ENCODE peak calls at places on chromosome 20, in eight cellular contexts. G, E, D, A, L, J, S and Z are unnamed samples. For H3K4me1, the result is how much of the 10 kb centered on the place peaks cover.

GRCh38 chr20:21368791-21369190 is 28.5 kb downstream of the NKX2-4 start:
- DNase-seq in G (no peak), E (no peak), D (no peak), A (no peak), L (no peak), J (no peak), S (no peak), Z (no peak)

GRCh38 chr20:21099653-21100589 is 6.2 kb downstream of the LINC00237 start:
- DNase-seq in G (peak), E (no peak), D (no peak), A (peak), L (no peak), J (peak), S (peak), Z (no peak)

GRCh38 chr20:32249030-32249738 is 28.3 kb upstream of the KIF3B start:
- DNase-seq in G (no peak), E (no peak), D (no peak), A (peak), L (peak), J (no peak), S (no peak), Z (no peak)

GRCh38 chr20:3486850-3487249 is 16.0 kb downstream of the ATRN start:
- DNase-seq in G (no peak), E (no peak), D (no peak), A (no peak), L (no peak), J (no peak), S (no peak), Z (no peak)

GRCh38 chr20:3199976-3200755 is 4.3 kb downstream of the DDRGK1 start:
- DNase-seq in G (no peak), E (no peak), D (no peak), A (peak), L (no peak), J (no peak), S (no peak), Z (no peak)

GRCh38 chr20:1894951-1895673 is at the start of gene SIRPA:
- DNase-seq in G (no peak), E (peak), D (peak), A (no peak), L (no peak), J (peak), S (peak), Z (peak)

GRCh38 chr20:7274870-7275269 is 507.4 kb downstream of the BMP2 start:
- DNase-seq in G (no peak), E (no peak), D (no peak), A (no peak), L (no peak), J (no peak), S (no peak), Z (no peak)

GRCh38 chr20:58006346-58007316 is 221.8 kb downstream of the ANKRD60 start:
- DNase-seq in G (no peak), E (no peak), D (no peak), A (no peak), L (no peak), J (no peak), S (peak), Z (no peak)

GRCh38 chr20:6683346-6683977 is 84.0 kb upstream of the BMP2 start:
- DNase-seq in G (no peak), E (no peak), D (no peak), A (no peak), L (no peak), J (no peak), S (no peak), Z (no peak)

GRCh38 chr20:1775117-1775516 is 117.5 kb upstream of the SIRPG start:
- DNase-seq in G (no peak), E (no peak), D (no peak), A (no peak), L (no peak), J (no peak), S (no peak), Z (no peak)

GRCh38 chr20:19880256-19881079 is 122.4 kb downstream of the RIN2 start:
- DNase-seq in G (no peak), E (no peak), D (no peak), A (no peak), L (no peak), J (no peak), S (no peak), Z (no peak)

GRCh38 chr20:57585466-57586213 is 24.7 kb downstream of the PCK1 start:
- DNase-seq in G (no peak), E (no peak), D (no peak), A (no peak), L (no peak), J (no peak), S (no peak), Z (no peak)

GRCh38 chr20:59163641-59164530 is at the start of gene ZNF831:
- DNase-seq in G (no peak), E (no peak), D (no peak), A (no peak), L (peak), J (no peak), S (no peak), Z (no peak)

GRCh38 chr20:21340991-21341722 is 38.0 kb downstream of the XRN2 start:
- DNase-seq in G (no peak), E (no peak), D (no peak), A (no peak), L (no peak), J (no peak), S (no peak), Z (no peak)

GRCh38 chr20:32507998-32508774 is 76.9 kb downstream of the NOL4L start:
- DNase-seq in G (no peak), E (no peak), D (no peak), A (peak), L (no peak), J (no peak), S (no peak), Z (no peak)

GRCh38 chr20:24411452-24412216 is 57.8 kb upstream of the SYNDIG1 start:
- DNase-seq in G (no peak), E (no peak), D (no peak), A (no peak), L (no peak), J (no peak), S (no peak), Z (no peak)

GRCh38 chr20:10671850-10672578 is 1.8 kb downstream of the JAG1 start:
- DNase-seq in G (no peak), E (peak), D (peak), A (no peak), L (no peak), J (peak), S (peak), Z (peak)

GRCh38 chr20:58078741-58079522 is 149.5 kb downstream of the ANKRD60 start:
- DNase-seq in G (peak), E (no peak), D (no peak), A (no peak), L (no peak), J (no peak), S (no peak), Z (no peak)

GRCh38 chr20:37202267-37202943 is 23.1 kb upstream of the MROH8 start:
- DNase-seq in G (peak), E (peak), D (no peak), A (no peak), L (no peak), J (no peak), S (peak), Z (no peak)

GRCh38 chr20:21515300-21516179 is 1.7 kb upstream of the NKX2-2 start:
- DNase-seq in G (no peak), E (no peak), D (no peak), A (no peak), L (no peak), J (no peak), S (no peak), Z (no peak)

GRCh38 chr20:2203436-2203835 is 92.4 kb upstream of the TGM3 start:
- DNase-seq in G (no peak), E (no peak), D (no peak), A (no peak), L (no peak), J (no peak), S (no peak), Z (no peak)

GRCh38 chr20:9160760-9161159 is 91.9 kb downstream of the PLCB4 start:
- DNase-seq in G (no peak), E (no peak), D (no peak), A (no peak), L (no peak), J (no peak), S (no peak), Z (no peak)

GRCh38 chr20:1802385-1803215 is 92.6 kb upstream of the SIRPA start:
- DNase-seq in G (peak), E (no peak), D (peak), A (no peak), L (no peak), J (no peak), S (peak), Z (peak)

GRCh38 chr20:9689041-9689440 is 149.8 kb downstream of the PAK5 start:
- DNase-seq in G (no peak), E (no peak), D (no peak), A (no peak), L (no peak), J (no peak), S (no peak), Z (no peak)

GRCh38 chr20:20017852-20018245 is 687 bp downstream of the NAA20 start:
- DNase-seq in G (no peak), E (no peak), D (no peak), A (peak), L (no peak), J (no peak), S (no peak), Z (no peak)

GRCh38 chr20:21396045-21396893 is 1.1 kb downstream of the NKX2-4 start:
- DNase-seq in G (peak), E (no peak), D (no peak), A (no peak), L (peak), J (no peak), S (no peak), Z (no peak)

GRCh38 chr20:25177890-25178321 is 17.6 kb upstream of the ENTPD6 start:
- DNase-seq in G (no peak), E (no peak), D (no peak), A (no peak), L (no peak), J (peak), S (no peak), Z (no peak)

GRCh38 chr20:43188234-43188653 is 1.5 kb downstream of the PTPRT start:
- DNase-seq in G (no peak), E (no peak), D (no peak), A (no peak), L (no peak), J (no peak), S (no peak), Z (no peak)

GRCh38 chr20:56166781-56167465 is 81.6 kb upstream of the MC3R start:
- DNase-seq in G (no peak), E (no peak), D (no peak), A (no peak), L (no peak), J (no peak), S (no peak), Z (no peak)

GRCh38 chr20:36390719-36391415 is 84.7 kb downstream of the DLGAP4 start:
- DNase-seq in G (no peak), E (peak), D (no peak), A (no peak), L (no peak), J (no peak), S (no peak), Z (no peak)

GRCh38 chr20:46683939-46684750 is 5.1 kb downstream of the TP53RK start:
- DNase-seq in G (no peak), E (peak), D (no peak), A (no peak), L (no peak), J (peak), S (peak), Z (no peak)

GRCh38 chr20:10040070-10040970 is 5.5 kb downstream of the ANKEF1 start:
- DNase-seq in G (no peak), E (no peak), D (no peak), A (no peak), L (no peak), J (no peak), S (no peak), Z (no peak)

GRCh38 chr20:22099348-22099747 is 393.9 kb downstream of the PAX1 start:
- DNase-seq in G (no peak), E (no peak), D (no peak), A (no peak), L (no peak), J (no peak), S (no peak), Z (no peak)

GRCh38 chr20:51220293-51220706 is 197.4 kb upstream of the KCNG1 start:
- DNase-seq in G (peak), E (no peak), D (no peak), A (peak), L (no peak), J (peak), S (peak), Z (peak)

GRCh38 chr20:50338479-50339195 is 148.0 kb downstream of the CEBPB start:
- DNase-seq in G (no peak), E (no peak), D (no peak), A (peak), L (no peak), J (no peak), S (no peak), Z (no peak)

DNA sequence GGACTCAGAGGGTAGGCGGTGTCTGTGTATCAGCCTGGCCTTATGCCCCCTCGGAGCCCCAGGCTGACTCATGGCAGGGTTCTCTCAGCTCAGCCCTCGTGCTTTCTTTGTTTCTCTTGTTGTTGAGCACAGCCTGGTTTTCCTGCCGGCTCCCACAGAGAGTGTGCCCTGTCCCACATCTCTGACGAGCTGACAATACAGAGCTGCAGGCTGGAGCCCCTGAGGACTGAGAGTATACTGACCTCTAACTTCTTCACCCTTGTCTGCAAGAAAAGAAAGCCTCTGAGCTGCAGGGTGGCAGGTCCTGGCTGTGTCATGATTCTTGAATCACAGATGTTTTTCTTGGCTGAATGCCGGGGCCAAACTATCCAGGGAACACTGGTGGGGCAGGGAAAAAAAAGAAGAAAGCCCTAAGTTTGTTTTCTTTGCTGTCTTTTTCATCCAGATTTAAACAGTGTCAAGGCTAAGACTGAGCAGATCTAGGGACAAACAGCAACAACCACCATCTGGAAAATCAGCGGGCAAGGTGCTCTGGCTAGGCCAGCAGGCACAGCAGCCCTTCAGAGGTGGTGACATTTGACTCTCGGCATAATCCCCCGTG is 63.3 kb upstream of the ZNF133 start:
- DNase-seq in G (no peak), E (peak), D (peak), A (no peak), L (no peak), J (peak), S (peak), Z (no peak)
- H3K27ac ChIP-seq in G (no peak), E (no peak), D (no peak), A (no peak), L (no peak), J (no peak), S (peak), Z (peak)

GRCh38 chr20:23120936-23121765 is 35.0 kb upstream of the CD93 start:
- DNase-seq in G (no peak), E (no peak), D (no peak), A (no peak), L (no peak), J (no peak), S (no peak), Z (no peak)
- H3K4me1 ChIP-seq in G (under half), E (under half), D (under half), A (under half), L (under half), J (under half), S (under half), Z (under half)

GRCh38 chr20:53655909-53656652 is 62.4 kb upstream of the ZNF217 start:
- DNase-seq in G (no peak), E (no peak), D (no peak), A (no peak), L (no peak), J (no peak), S (no peak), Z (no peak)
- H3K27ac ChIP-seq in G (no peak), E (no peak), D (peak), A (no peak), L (peak), J (peak), S (peak), Z (peak)

DNA sequence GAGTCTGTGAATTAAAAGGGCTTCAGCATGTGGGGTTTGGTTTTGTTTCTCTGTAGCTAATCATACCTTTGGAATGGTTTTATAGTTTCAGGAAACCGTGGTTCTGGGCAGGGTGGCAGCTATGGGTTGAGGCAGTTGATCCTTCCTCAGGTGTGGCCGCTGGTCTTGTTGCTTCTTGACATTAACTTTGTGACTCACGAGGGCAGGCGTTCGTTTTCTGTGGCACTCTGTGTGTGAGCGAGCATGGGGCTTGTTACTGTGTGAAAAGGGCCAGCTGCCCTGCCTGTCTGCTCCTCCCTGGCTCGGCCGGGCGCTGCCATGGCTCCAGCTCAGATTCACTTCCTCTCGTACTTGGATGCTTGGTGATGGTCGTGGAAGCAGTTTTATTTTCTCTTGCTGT is 16.2 kb downstream of the DNAJC5 start:
- DNase-seq in G (no peak), E (no peak), D (peak), A (no peak), L (no peak), J (peak), S (no peak), Z (no peak)
- H3K4me1 ChIP-seq in G (under half), E (under half), D (under half), A (under half), L (under half), J (under half), S (under half), Z (under half)

GRCh38 chr20:35305682-35306556 is 13.7 kb upstream of the FAM83C start:
- DNase-seq in G (no peak), E (no peak), D (peak), A (peak), L (no peak), J (peak), S (peak), Z (peak)
- H3K27ac ChIP-seq in G (no peak), E (no peak), D (peak), A (no peak), L (no peak), J (peak), S (peak), Z (peak)